ENCODE peak calls at places on chromosomes 4 and X, in five cellular contexts. L is mesendoderm, O is PC-3, E is neural progenitor cell, X is fibroblast of lung. P is an unnamed sample.

GRCh38 chr4:114399085-114399484 is 199.5 kb upstream of the UGT8 start:
- DNase-seq in L (peak; percentile 82), O (no peak), E (peak; percentile 43), X (no peak), P (no peak)

GRCh38 chrX:70437011-70437410 is 7.6 kb upstream of the DLG3 start:
- DNase-seq in L (no peak), O (no peak), E (no peak), X (no peak), P (no peak)

GRCh38 chrX:826448-826847 is 195.9 kb downstream of the SHOX start:
- DNase-seq in L (no peak), O (no peak), E (no peak), X (no peak), P (no peak)

GRCh38 chr4:151184523-151185458 is 85.4 kb downstream of the RPS3A start:
- DNase-seq in L (peak; percentile 18), O (peak; percentile 31), E (no peak), X (peak; percentile 83), P (no peak)

GRCh38 chrX:17359500-17359899 is 15.5 kb upstream of the NHS start:
- DNase-seq in L (no peak), O (peak; percentile 48), E (no peak), X (peak; percentile 62), P (no peak)

GRCh38 chr4:53119685-53120084 is 246.2 kb downstream of the SCFD2 start:
- DNase-seq in L (peak; percentile 97), O (no peak), E (peak; percentile 66), X (peak; percentile 81), P (no peak)

GRCh38 chr4:169059294-169060201 is 49.5 kb upstream of the CBR4 start:
- DNase-seq in L (no peak), O (no peak), E (no peak), X (no peak), P (no peak)

GRCh38 chrX:123673813-123674212 is 59.0 kb downstream of the THOC2 start:
- DNase-seq in L (no peak), O (no peak), E (no peak), X (peak; percentile 4), P (no peak)

GRCh38 chr4:187251896-187252295 is 528.2 kb upstream of the FAT1 start:
- DNase-seq in L (no peak), O (peak; percentile 35), E (no peak), X (peak; percentile 40), P (no peak)

DNA sequence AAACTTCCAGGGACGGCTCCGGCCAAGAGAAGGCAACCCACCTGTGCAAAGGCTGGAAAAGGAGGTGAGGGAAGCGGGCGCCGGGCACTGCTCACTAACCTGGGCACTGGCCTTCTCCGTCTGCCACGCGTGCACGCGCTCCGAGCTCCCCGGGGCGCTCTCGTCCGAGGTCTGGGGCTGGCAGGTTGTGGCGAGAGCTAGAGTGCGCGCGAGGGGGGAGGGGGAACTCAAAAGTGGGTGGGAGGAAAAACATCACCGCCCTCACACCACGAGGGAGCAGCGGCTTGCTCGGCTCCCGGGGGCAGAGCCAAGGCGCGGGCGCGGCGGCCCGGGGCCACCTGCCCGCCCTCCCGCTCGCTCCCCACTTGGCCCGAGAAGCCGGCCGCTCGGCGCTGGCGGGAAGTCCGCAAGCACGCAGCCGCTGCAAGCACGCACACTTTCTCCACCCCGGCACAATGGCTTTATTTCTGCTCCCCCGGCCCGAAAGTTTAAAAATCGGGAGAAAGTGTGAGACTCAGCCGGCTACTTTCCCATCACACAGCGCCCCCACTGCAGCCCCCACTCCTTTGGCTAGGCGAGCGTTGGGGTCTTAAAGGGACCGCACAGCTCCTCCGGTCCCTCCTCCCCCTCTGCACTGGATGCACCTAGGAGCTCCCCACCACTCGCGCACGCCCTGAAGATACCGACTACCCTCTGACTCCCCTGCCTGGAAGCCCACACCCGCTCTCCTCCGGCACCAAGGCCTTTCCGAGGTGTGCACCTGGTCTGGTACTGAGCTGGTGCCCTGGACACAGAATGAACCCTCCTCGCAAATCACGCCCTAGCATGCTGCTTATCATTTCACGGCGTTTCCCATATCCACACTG is at the start of gene CHRDL1:
- DNase-seq in L (peak; percentile 33), O (no peak), E (peak; percentile 50), X (peak; percentile 45), P (no peak)
- H3K9ac ChIP-seq in L (peak within 1 kb of the TSS; percentile 42), O (no peak within 1 kb of the TSS), E (no peak within 1 kb of the TSS), X (no peak within 1 kb of the TSS), P (no peak within 1 kb of the TSS)

GRCh38 chr4:182905038-182905437 is 12.1 kb downstream of the DCTD start:
- DNase-seq in L (peak; percentile 37), O (no peak), E (no peak), X (no peak), P (no peak)
- H3K36me3 ChIP-seq in L (no peaks in the 10 kb centered on the region), O (peaks cover 4% of the 10 kb centered on the region), E (peaks cover 10% of the 10 kb centered on the region), X (peaks cover 21% of the 10 kb centered on the region), P (peaks cover 83% of the 10 kb centered on the region)

DNA sequence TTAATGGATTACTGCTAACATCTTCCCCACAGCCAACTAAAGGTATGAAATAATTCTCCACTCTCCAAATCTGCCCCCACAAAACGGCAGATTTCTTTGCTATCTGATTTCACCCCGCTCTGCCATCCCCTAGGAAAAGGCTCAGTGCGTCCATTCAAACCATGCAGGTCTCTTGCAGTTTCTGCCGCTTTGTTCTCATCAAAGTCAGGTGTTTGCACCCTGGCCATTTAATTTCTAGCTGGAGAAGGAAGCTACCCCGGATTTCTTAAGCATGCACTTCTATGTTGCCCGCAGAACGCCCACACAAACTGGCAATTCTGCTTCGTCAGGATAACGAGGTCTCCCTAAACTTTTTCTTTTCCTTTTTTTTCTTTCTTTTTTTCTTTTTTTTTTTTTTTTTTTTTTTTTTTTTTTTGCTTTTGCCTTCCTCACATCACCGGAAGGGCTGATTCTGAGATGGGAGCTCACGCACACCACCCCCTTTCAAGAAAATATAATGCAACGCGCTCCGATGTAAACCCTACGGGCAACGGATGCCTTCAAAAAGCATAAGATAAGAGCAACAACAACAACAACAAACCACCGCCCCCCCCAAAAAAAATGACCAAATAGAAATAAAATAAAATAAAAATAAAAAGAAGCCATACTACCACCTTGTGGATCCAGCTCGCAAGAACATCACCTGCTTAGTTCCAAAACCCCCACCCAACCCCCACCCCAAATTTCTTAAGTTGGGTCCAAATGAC is 3.2 kb downstream of the NLGN4X start:
- DNase-seq in L (peak; percentile 21), O (no peak), E (peak; percentile 26), X (peak; percentile 13), P (peak; percentile 27)
- H3K79me2 ChIP-seq in L (peaks cover 38% of the 10 kb centered on the region), O (no peaks in the 10 kb centered on the region), E (peaks cover 33% of the 10 kb centered on the region), X (no peaks in the 10 kb centered on the region), P (peaks cover 95% of the 10 kb centered on the region)

GRCh38 chr4:38062894-38063168 is 102.6 kb downstream of the PTTG2 start:
- DNase-seq in L (no peak), O (no peak), E (no peak), X (no peak), P (no peak)

GRCh38 chr4:38062088-38062893 is 102.1 kb downstream of the PTTG2 start:
- DNase-seq in L (peak; percentile 80), O (peak; percentile 73), E (peak; percentile 84), X (peak; percentile 57), P (peak; percentile 61)

GRCh38 chr4:38058186-38058585 is 98.0 kb downstream of the PTTG2 start:
- DNase-seq in L (no peak), O (no peak), E (peak; percentile 24), X (no peak), P (no peak)

GRCh38 chr4:38065181-38065580 is 105.0 kb downstream of the PTTG2 start:
- DNase-seq in L (no peak), O (no peak), E (no peak), X (no peak), P (no peak)

DNA sequence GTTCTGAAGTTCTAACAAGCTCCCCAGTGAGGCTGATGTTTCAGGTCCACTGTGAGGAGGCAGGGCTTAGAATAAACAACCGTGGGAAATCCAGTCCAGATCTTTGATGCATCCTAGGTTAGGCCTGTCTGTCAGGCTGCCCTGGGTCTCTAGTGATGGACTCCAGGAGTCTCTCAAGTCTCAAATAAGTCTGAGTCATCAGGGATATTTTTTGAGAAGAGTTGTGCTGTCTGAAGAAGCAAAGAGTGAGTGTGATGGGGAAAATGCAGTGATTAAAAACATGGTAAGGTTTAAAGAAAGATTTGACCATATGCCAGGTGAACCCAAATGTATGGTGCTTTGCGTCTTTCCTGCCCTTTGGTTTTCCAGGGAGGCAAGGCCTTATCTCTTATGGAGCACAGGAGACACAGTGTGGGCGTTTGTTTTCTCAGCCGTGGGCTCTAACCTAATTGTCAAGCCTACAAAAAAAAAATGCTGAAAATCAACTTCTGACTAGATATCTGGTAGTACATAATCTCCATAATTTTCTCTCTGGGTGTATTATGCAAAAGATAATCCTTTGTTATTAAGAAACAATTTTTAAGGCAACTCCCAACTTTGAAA is 100.7 kb downstream of the PTTG2 start:
- DNase-seq in L (peak; percentile 34), O (no peak), E (no peak), X (peak; percentile 64), P (no peak)
- H3K9ac ChIP-seq in L (no peak overlapping the region), O (no peak overlapping the region), E (no peak overlapping the region), X (no peak overlapping the region), P (no peak overlapping the region)

GRCh38 chr4:152686452-152687013 is 6.7 kb upstream of the TMEM154 start:
- DNase-seq in L (peak; percentile 63), O (no peak), E (no peak), X (no peak), P (no peak)

GRCh38 chr4:152680988-152681731 is 1.4 kb upstream of the TMEM154 start:
- DNase-seq in L (peak; percentile 93), O (peak; percentile 72), E (no peak), X (peak; percentile 95), P (no peak)

GRCh38 chr4:152684587-152684986 is 4.8 kb upstream of the TMEM154 start:
- DNase-seq in L (no peak), O (no peak), E (no peak), X (no peak), P (no peak)

GRCh38 chr4:152682143-152682542 is 2.3 kb upstream of the TMEM154 start:
- DNase-seq in L (peak; percentile 37), O (no peak), E (no peak), X (no peak), P (no peak)

GRCh38 chr4:152684007-152684406 is 4.2 kb upstream of the TMEM154 start:
- DNase-seq in L (no peak), O (no peak), E (no peak), X (no peak), P (no peak)
- H3K36me3 ChIP-seq in L (no peaks in the 10 kb centered on the region), O (no peaks in the 10 kb centered on the region), E (no peaks in the 10 kb centered on the region), X (no peaks in the 10 kb centered on the region), P (no peaks in the 10 kb centered on the region)

GRCh38 chrX:137519459-137519858 is 46.5 kb upstream of the ZIC3 start:
- DNase-seq in L (no peak), O (no peak), E (no peak), X (no peak), P (no peak)
- H3K79me2 ChIP-seq in L (no peaks in the 10 kb centered on the region), O (no peaks in the 10 kb centered on the region), E (no peaks in the 10 kb centered on the region), X (no peaks in the 10 kb centered on the region), P (no peaks in the 10 kb centered on the region)

P was measured in DND-41.